ENCODE peak calls at places on chromosomes 13 and 19, in ten cellular contexts. A, J, F, M, O, R, Y, X, Z and Q are unnamed samples.

GRCh38 chr13:107551521-107551920 is 663.8 kb downstream of the LIG4 start:
- DNase-seq in A (no peak), J (no peak), F (no peak), M (no peak), O (no peak), R (peak; percentile 52), Y (no peak), X (no peak), Z (no peak), Q (no peak)

GRCh38 chr19:15649526-15649925 is 8.8 kb downstream of the CYP4F3 start:
- DNase-seq in A (no peak), J (no peak), F (no peak), M (no peak), O (no peak), R (no peak), Y (no peak), X (no peak), Z (no peak), Q (no peak)

GRCh38 chr19:12603714-12604113 is 6.9 kb downstream of the ZNF490 start:
- DNase-seq in A (no peak), J (peak; percentile 18), F (no peak), M (peak; percentile 64), O (no peak), R (peak; percentile 60), Y (no peak), X (no peak), Z (no peak), Q (no peak)

GRCh38 chr13:34698953-34699352 is 243.1 kb upstream of the NBEA start:
- DNase-seq in A (no peak), J (no peak), F (no peak), M (no peak), O (no peak), R (peak; percentile 31), Y (no peak), X (no peak), Z (no peak), Q (no peak)

GRCh38 chr19:34502582-34503545 is 21.3 kb downstream of the WTIP start:
- DNase-seq in A (no peak), J (no peak), F (no peak), M (no peak), O (no peak), R (no peak), Y (no peak), X (no peak), Z (no peak), Q (no peak)

GRCh38 chr19:9306443-9306842 is 3.2 kb downstream of the ZNF699 start:
- DNase-seq in A (no peak), J (no peak), F (no peak), M (no peak), O (no peak), R (peak; percentile 91), Y (no peak), X (peak; percentile 25), Z (no peak), Q (no peak)

GRCh38 chr19:6103217-6103644 is 7.1 kb downstream of the RFX2 start:
- DNase-seq in A (no peak), J (no peak), F (no peak), M (no peak), O (no peak), R (peak; percentile 87), Y (no peak), X (peak; percentile 58), Z (no peak), Q (no peak)

GRCh38 chr13:42574011-42574410 is at the start of gene TNFSF11:
- DNase-seq in A (no peak), J (no peak), F (no peak), M (peak; percentile 36), O (no peak), R (peak; percentile 29), Y (no peak), X (no peak), Z (no peak), Q (no peak)

GRCh38 chr19:18568367-18568766 is 3.3 kb upstream of the UBA52 start:
- DNase-seq in A (no peak), J (no peak), F (no peak), M (no peak), O (no peak), R (no peak), Y (no peak), X (no peak), Z (no peak), Q (no peak)

GRCh38 chr19:12956446-12957388 is at the start of gene GADD45GIP1:
- DNase-seq in A (peak; percentile 61), J (peak; percentile 54), F (peak; percentile 76), M (peak; percentile 89), O (peak; percentile 81), R (peak; percentile 77), Y (peak; percentile 41), X (no peak), Z (peak; percentile 74), Q (no peak)

GRCh38 chr13:19665427-19665859 is 32.0 kb downstream of the MPHOSPH8 start:
- DNase-seq in A (no peak), J (no peak), F (no peak), M (no peak), O (no peak), R (no peak), Y (no peak), X (no peak), Z (no peak), Q (no peak)

GRCh38 chr19:36775768-36776167 is 3.2 kb upstream of the ZNF850 start:
- DNase-seq in A (no peak), J (no peak), F (no peak), M (peak; percentile 9), O (no peak), R (peak; percentile 27), Y (no peak), X (no peak), Z (no peak), Q (no peak)

GRCh38 chr19:23799321-23799720 is 40.6 kb upstream of the ZNF681 start:
- DNase-seq in A (no peak), J (no peak), F (peak; percentile 7), M (peak; percentile 19), O (no peak), R (no peak), Y (no peak), X (no peak), Z (peak; percentile 9), Q (no peak)

GRCh38 chr13:44873486-44873885 is 115.8 kb downstream of the NUFIP1 start:
- DNase-seq in A (no peak), J (no peak), F (no peak), M (no peak), O (no peak), R (no peak), Y (no peak), X (no peak), Z (no peak), Q (no peak)

GRCh38 chr19:17309962-17310461 is 649 bp downstream of the DDA1 start:
- DNase-seq in A (no peak), J (no peak), F (no peak), M (peak; percentile 36), O (no peak), R (no peak), Y (no peak), X (no peak), Z (no peak), Q (no peak)

GRCh38 chr13:26721251-26721939 is 39.2 kb downstream of the GPR12 start:
- DNase-seq in A (no peak), J (peak; percentile 8), F (no peak), M (peak; percentile 42), O (peak; percentile 91), R (no peak), Y (peak; percentile 3), X (no peak), Z (peak; percentile 9), Q (no peak)

GRCh38 chr19:7199613-7200533 is 94.3 kb downstream of the INSR start:
- DNase-seq in A (no peak), J (no peak), F (no peak), M (no peak), O (no peak), R (no peak), Y (no peak), X (no peak), Z (no peak), Q (no peak)

GRCh38 chr19:15180451-15181390 is 20.1 kb downstream of the NOTCH3 start:
- DNase-seq in A (no peak), J (no peak), F (no peak), M (no peak), O (no peak), R (no peak), Y (no peak), X (no peak), Z (no peak), Q (no peak)

GRCh38 chr19:14731200-14731599 is 41.4 kb downstream of the ZNF333 start:
- DNase-seq in A (no peak), J (no peak), F (no peak), M (no peak), O (no peak), R (no peak), Y (no peak), X (no peak), Z (no peak), Q (no peak)

GRCh38 chr13:75357576-75358295 is 124.2 kb downstream of the TBC1D4 start:
- DNase-seq in A (peak; percentile 70), J (no peak), F (peak; percentile 51), M (peak; percentile 63), O (peak; percentile 48), R (peak; percentile 84), Y (peak; percentile 5), X (peak; percentile 33), Z (peak; percentile 27), Q (peak; percentile 37)

GRCh38 chr19:5679289-5680082 is 830 bp downstream of the MICOS13 start:
- DNase-seq in A (no peak), J (no peak), F (no peak), M (no peak), O (no peak), R (no peak), Y (no peak), X (no peak), Z (no peak), Q (no peak)

GRCh38 chr13:114222461-114222968 is 12.2 kb upstream of the CDC16 start:
- DNase-seq in A (peak; percentile 49), J (no peak), F (no peak), M (no peak), O (peak; percentile 88), R (peak; percentile 69), Y (peak; percentile 68), X (no peak), Z (no peak), Q (no peak)

GRCh38 chr19:16661480-16662034 is 618 bp downstream of the TMEM38A start:
- DNase-seq in A (no peak), J (no peak), F (no peak), M (peak; percentile 3), O (no peak), R (no peak), Y (peak; percentile 35), X (no peak), Z (no peak), Q (no peak)

GRCh38 chr19:3142292-3142670 is 6.4 kb downstream of the GNA15 start:
- DNase-seq in A (peak; percentile 30), J (no peak), F (peak; percentile 62), M (peak; percentile 46), O (no peak), R (peak; percentile 76), Y (no peak), X (peak; percentile 51), Z (no peak), Q (no peak)

GRCh38 chr19:16216744-16217670 is 19.3 kb downstream of the AP1M1 start:
- DNase-seq in A (no peak), J (no peak), F (no peak), M (no peak), O (no peak), R (no peak), Y (no peak), X (no peak), Z (peak; percentile 28), Q (no peak)

GRCh38 chr13:100338265-100338664 is 249.4 kb downstream of the PCCA start:
- DNase-seq in A (no peak), J (no peak), F (no peak), M (no peak), O (no peak), R (peak; percentile 25), Y (peak; percentile 67), X (no peak), Z (no peak), Q (no peak)

GRCh38 chr13:109862627-109863026 is 76.2 kb upstream of the IRS2 start:
- DNase-seq in A (no peak), J (no peak), F (no peak), M (no peak), O (no peak), R (peak; percentile 86), Y (no peak), X (peak; percentile 57), Z (no peak), Q (no peak)

GRCh38 chr19:39264306-39265290 is 3.6 kb upstream of the IFNL2 start:
- DNase-seq in A (no peak), J (no peak), F (no peak), M (no peak), O (no peak), R (no peak), Y (no peak), X (no peak), Z (no peak), Q (no peak)